ENCODE peak calls at places on chromosomes 16 and 17, in eight cellular contexts. I is body of pancreas; G is fibroblast of lung; W is naive thymus-derived CD4-positive, alpha-beta T cell; T is tibial artery; Y is GM23248; L is astrocyte; C is effector memory CD4-positive, alpha-beta T cell. P is an unnamed sample.

GRCh38 chr16:48054881-48055601 is 100.8 kb downstream of the ABCC12 start:
- DNase-seq in I (peak; percentile 47), W (no peak), T (no peak), G (peak; percentile 78), C (no peak), L (peak; percentile 47), Y (peak; percentile 81), P (peak; percentile 36)

GRCh38 chr17:73492125-73492801 is 152.0 kb downstream of the SDK2 start:
- DNase-seq in T (no peak), W (no peak), L (no peak), C (no peak), I (no peak), G (no peak), Y (no peak), P (no peak)

GRCh38 chr16:10240854-10241613 is 58.8 kb upstream of the GRIN2A start:
- DNase-seq in C (no peak), Y (no peak), T (no peak), I (no peak), W (no peak), G (no peak), L (peak; percentile 6), P (no peak)

GRCh38 chr16:3157229-3158013 is 22.6 kb downstream of the ZNF213 start:
- DNase-seq in C (peak; percentile 61), I (peak; percentile 73), G (peak; percentile 94), L (peak; percentile 93), Y (peak; percentile 89), W (no peak), T (peak; percentile 67), P (peak; percentile 89)

GRCh38 chr17:19311421-19312215 is 50.9 kb downstream of the B9D1 start:
- DNase-seq in L (peak; percentile 22), G (no peak), I (no peak), C (no peak), Y (peak; percentile 64), W (no peak), T (no peak), P (no peak)

GRCh38 chr17:40646791-40647548 is 648 bp downstream of the SMARCE1 start:
- DNase-seq in G (no peak), C (no peak), Y (peak; percentile 71), I (no peak), L (peak; percentile 56), W (no peak), T (no peak), P (no peak)

GRCh38 chr17:14471052-14471451 is 170.2 kb downstream of the HS3ST3B1 start:
- DNase-seq in Y (peak; percentile 90), C (no peak), I (no peak), L (peak; percentile 25), W (no peak), T (no peak), G (peak; percentile 88), P (peak; percentile 90)

GRCh38 chr17:29567362-29568330 is 809 bp upstream of the ABHD15 start:
- DNase-seq in T (peak; percentile 62), Y (peak; percentile 73), G (peak; percentile 35), L (no peak), I (peak; percentile 65), C (peak; percentile 65), W (peak; percentile 69), P (no peak)

GRCh38 chr16:86632206-86632605 is 53.9 kb downstream of the FOXL1 start:
- DNase-seq in I (no peak), T (no peak), C (no peak), G (no peak), W (no peak), L (no peak), Y (no peak), P (no peak)

GRCh38 chr17:67422887-67423286 is 45.8 kb downstream of the PITPNC1 start:
- DNase-seq in G (no peak), Y (no peak), C (no peak), W (no peak), L (peak; percentile 21), I (no peak), T (no peak), P (no peak)

GRCh38 chr16:86567701-86568571 is 1.3 kb downstream of the FOXC2 start:
- DNase-seq in T (no peak), C (no peak), L (no peak), I (no peak), W (no peak), Y (peak; percentile 71), G (peak; percentile 52), P (no peak)

GRCh38 chr17:8156174-8156992 is 4.2 kb upstream of the PER1 start:
- DNase-seq in G (peak; percentile 100), C (peak; percentile 100), L (peak; percentile 100), T (peak; percentile 100), W (peak; percentile 100), I (peak; percentile 100), Y (peak; percentile 100), P (peak; percentile 100)

GRCh38 chr17:75152971-75153853 is 1.1 kb downstream of the JPT1 start:
- DNase-seq in W (no peak), G (peak; percentile 26), Y (peak; percentile 73), I (peak; percentile 21), L (no peak), C (no peak), T (no peak), P (no peak)

GRCh38 chr17:3959295-3959899 is 4.8 kb downstream of the ATP2A3 start:
- DNase-seq in Y (peak; percentile 55), G (peak; percentile 76), L (peak; percentile 53), T (no peak), I (peak; percentile 42), C (no peak), W (no peak), P (peak; percentile 43)

GRCh38 chr17:60421273-60422161 is 772 bp upstream of the CHCT1 start:
- DNase-seq in L (peak; percentile 16), G (peak; percentile 62), C (peak; percentile 46), I (peak; percentile 69), W (peak; percentile 66), Y (peak; percentile 76), T (peak; percentile 67), P (no peak)

GRCh38 chr16:2584742-2585650 is 47.2 kb downstream of the PDPK1 start:
- DNase-seq in I (no peak), G (peak; percentile 43), W (no peak), T (no peak), Y (no peak), L (no peak), C (no peak), P (no peak)

DNA sequence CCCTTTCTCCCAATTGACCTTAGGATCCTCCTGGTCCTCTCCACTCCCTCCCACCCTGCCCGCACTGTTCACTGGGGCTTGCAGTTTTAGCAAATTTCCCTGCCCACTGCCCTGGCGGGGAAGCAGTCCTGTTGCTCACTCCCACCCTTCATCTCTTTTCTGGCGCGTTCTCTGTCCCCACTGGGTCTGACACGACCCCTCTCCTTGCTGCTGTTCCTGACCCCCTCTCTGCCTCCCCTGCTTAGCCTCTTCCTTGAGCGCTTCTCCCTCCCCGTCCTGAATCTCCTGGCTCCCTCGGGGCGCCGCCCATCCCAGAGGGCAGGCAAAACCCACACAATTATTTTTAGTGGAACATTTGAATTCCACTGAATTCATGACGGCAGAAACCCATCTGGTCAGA is 1796.4 kb downstream of the TP53TG3F start:
- DNase-seq in T (no peak), G (no peak), Y (no peak), C (no peak), I (no peak), W (no peak), L (no peak), P (no peak)
- H3K9me3 ChIP-seq in T (no peaks in the 10 kb centered on the region), G (no peaks in the 10 kb centered on the region), Y (no peaks in the 10 kb centered on the region), C (no peaks in the 10 kb centered on the region), I (no peaks in the 10 kb centered on the region), W (peaks cover 14% of the 10 kb centered on the region), L (peaks cover 15% of the 10 kb centered on the region), P (peaks cover 32% of the 10 kb centered on the region)

DNA sequence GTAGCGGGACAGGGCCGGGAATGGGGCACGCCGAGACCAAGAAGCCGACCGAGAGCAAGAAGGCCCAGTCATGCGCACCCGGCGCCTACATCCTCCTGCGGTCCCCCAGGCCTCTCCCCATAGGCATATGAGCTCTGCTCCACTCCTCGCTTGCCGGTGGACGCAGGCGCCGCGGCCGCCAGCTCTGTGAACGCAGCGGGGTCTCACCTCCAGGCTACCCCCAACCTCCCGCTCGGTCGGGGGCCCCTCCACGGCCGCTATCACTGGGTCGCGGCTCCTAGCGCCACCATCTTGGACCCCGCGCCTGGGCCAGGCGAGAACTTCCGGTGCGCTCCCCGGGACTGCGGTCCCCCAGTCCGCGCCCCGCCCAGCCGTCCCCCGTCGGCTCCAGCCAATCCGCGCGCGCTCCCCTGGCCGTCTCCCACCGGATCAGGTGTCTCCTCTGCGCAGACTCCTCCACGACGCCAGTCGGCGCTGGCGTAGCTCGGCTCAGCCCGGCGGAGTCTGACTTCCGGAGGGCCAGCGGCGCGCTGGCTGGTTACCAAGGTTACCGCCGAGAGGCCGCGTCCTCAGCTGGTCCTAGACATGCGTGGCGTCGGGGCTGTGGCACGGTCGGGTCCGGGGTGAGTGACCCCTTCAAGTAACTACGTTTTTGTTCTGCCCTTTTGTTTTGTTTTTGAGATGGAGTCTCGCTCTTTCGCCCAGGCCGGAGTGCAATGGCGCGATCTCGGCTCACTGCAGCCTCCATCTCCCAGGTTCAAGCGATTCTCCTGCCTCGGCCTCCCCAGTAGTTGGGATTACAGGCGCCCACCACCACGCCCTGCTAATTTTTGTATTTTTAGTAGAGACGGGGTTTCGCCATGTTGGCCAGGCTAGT is at the start of gene ZNF594:
- DNase-seq in Y (peak; percentile 98), T (peak; percentile 95), W (peak; percentile 94), C (peak; percentile 92), I (peak; percentile 95), G (peak; percentile 96), L (peak; percentile 91), P (peak; percentile 89)
- H3K9me3 ChIP-seq in Y (peaks cover 3% of the 10 kb centered on the region), T (peaks cover 27% of the 10 kb centered on the region), W (peaks cover 11% of the 10 kb centered on the region), C (no peaks in the 10 kb centered on the region), I (no peaks in the 10 kb centered on the region), G (no peaks in the 10 kb centered on the region), L (peaks cover 10% of the 10 kb centered on the region), P (peaks cover 35% of the 10 kb centered on the region)

DNA sequence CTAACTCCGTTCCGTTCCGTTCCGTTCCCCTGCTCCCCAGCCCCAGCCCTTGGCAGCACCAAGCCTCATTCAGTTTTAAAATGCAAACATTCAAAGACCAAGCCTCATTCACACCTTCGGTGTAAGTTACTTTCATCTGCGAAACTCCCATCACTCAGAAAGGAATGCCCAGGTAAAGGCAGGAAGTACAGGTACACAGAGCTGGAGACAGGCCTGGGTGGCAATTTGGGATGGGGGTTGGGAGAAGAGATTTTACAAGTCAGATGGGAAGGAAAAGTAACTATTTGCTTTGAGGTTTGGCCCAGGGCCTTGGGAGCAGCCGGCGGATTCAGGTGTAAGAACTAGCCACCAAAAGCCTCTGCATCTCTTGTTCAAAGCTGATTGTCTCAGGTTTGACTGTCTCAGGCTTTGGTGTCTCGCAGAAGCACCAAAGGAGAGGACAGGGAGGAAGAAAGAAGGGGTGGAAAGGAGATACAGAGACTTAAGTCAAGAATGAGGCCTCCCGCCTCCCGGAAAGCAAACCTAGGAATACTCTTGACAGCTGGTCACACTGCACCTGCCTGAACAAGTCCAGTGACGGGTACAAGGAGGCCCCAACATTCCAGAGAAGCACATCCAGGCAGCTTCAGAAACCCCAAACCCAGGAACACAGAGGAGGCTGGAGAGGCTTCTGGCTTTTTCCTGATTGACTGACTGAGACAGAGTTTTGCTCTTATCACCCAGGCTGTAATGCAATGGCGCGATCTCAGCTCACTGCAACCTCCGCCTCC is 54.7 kb downstream of the NXN start:
- DNase-seq in T (no peak), C (no peak), W (no peak), L (no peak), I (no peak), Y (no peak), G (no peak), P (no peak)
- H3K9me3 ChIP-seq in T (no peaks in the 10 kb centered on the region), C (no peaks in the 10 kb centered on the region), W (no peaks in the 10 kb centered on the region), L (no peaks in the 10 kb centered on the region), I (no peaks in the 10 kb centered on the region), Y (no peaks in the 10 kb centered on the region), G (no peaks in the 10 kb centered on the region), P (peaks cover 3% of the 10 kb centered on the region)

DNA sequence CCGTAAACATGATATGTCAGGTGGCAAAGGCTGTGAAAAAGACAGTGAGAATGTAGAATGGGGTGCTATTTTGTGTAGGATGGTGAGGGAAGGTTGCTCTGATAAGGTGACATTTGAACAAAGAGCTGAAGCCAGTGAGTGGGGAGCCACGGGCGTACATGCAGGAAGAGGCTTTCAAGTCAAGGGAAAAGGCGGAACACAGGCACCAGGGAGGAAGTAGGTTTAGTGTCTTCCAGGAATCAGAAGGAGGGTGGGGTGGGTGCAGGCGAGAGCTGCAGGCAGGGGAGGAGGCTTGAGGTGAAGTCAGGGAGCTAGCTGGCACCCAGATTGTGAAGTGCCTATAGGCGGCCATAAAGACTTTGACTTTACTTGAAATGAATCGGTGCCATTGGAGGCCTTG is 14.1 kb downstream of the ZFP90 start:
- DNase-seq in C (no peak), Y (no peak), L (no peak), W (no peak), G (no peak), T (no peak), I (no peak), P (no peak)
- H3K9me3 ChIP-seq in C (peaks cover 55% of the 10 kb centered on the region), Y (no peaks in the 10 kb centered on the region), L (peaks cover 52% of the 10 kb centered on the region), W (peaks cover 72% of the 10 kb centered on the region), G (no peaks in the 10 kb centered on the region), T (peaks cover 74% of the 10 kb centered on the region), I (no peaks in the 10 kb centered on the region), P (peaks cover 84% of the 10 kb centered on the region)

P was measured in AG04450.